ENCODE peak calls at places on chromosomes 6 and 20, in six cellular contexts. W is SK-MEL-5, E is NCI-H2029, K is osteocyte, C is NCI-H460, T is mucosa of gallbladder. B is an unnamed sample.
A peak's percentile ranks its signal among the peaks of the same experiment; 100 is the strongest.

GRCh38 chr20:40493071-40493470 is 196.0 kb downstream of the MAFB start:
- DNase-seq in C (no peak), T (peak; percentile 39), W (no peak), K (no peak), E (no peak), B (no peak)

GRCh38 chr6:170088349-170088951 is 202.4 kb downstream of the DLL1 start:
- DNase-seq in C (no peak), K (peak; percentile 84), E (no peak), W (no peak), T (no peak), B (no peak)

GRCh38 chr6:7866531-7866930 is 44.1 kb downstream of the TXNDC5 start:
- DNase-seq in W (no peak), T (no peak), K (no peak), E (no peak), C (no peak), B (no peak)

GRCh38 chr6:10719386-10720228 is 3.3 kb upstream of the TMEM14C start:
- DNase-seq in C (no peak), K (no peak), T (no peak), W (peak; percentile 49), E (peak; percentile 11), B (no peak)

GRCh38 chr20:43755851-43756250 is 29.0 kb upstream of the GTSF1L start:
- DNase-seq in C (no peak), K (no peak), E (no peak), W (no peak), T (no peak), B (no peak)

GRCh38 chr20:50270569-50270968 is 79.9 kb downstream of the CEBPB start:
- DNase-seq in C (no peak), T (no peak), E (no peak), K (no peak), W (no peak), B (no peak)

GRCh38 chr6:84074988-84075781 is 41.6 kb downstream of the MRAP2 start:
- DNase-seq in T (no peak), C (no peak), W (peak; percentile 6), E (no peak), K (no peak), B (peak; percentile 91)

GRCh38 chr6:83815631-83816030 is 37.5 kb upstream of the RIPPLY2 start:
- DNase-seq in E (no peak), K (no peak), C (peak; percentile 53), T (no peak), W (no peak), B (peak; percentile 34)

GRCh38 chr6:89161326-89162046 is 15.6 kb downstream of the PM20D2 start:
- DNase-seq in K (no peak), E (no peak), T (no peak), C (no peak), W (no peak), B (no peak)

GRCh38 chr20:10659651-10660601 is 13.9 kb downstream of the JAG1 start:
- DNase-seq in W (no peak), C (no peak), T (no peak), E (no peak), K (no peak), B (no peak)

GRCh38 chr20:35421322-35421721 is 9.5 kb upstream of the UQCC1 start:
- DNase-seq in K (no peak), E (no peak), T (no peak), C (no peak), W (no peak), B (no peak)

GRCh38 chr20:36153754-36154695 is 515 bp upstream of the EPB41L1 start:
- DNase-seq in K (peak; percentile 90), W (peak; percentile 73), E (peak; percentile 76), C (peak; percentile 65), T (peak; percentile 84), B (no peak)

GRCh38 chr20:2151805-2152727 is 50.4 kb downstream of the STK35 start:
- DNase-seq in T (peak; percentile 66), C (no peak), K (no peak), W (no peak), E (no peak), B (no peak)

GRCh38 chr6:90168693-90169131 is 127.9 kb downstream of the BACH2 start:
- DNase-seq in E (no peak), K (no peak), C (no peak), T (no peak), W (no peak), B (no peak)

GRCh38 chr6:16752206-16752867 is 8.9 kb downstream of the ATXN1 start:
- DNase-seq in K (no peak), C (no peak), W (peak; percentile 83), E (no peak), T (no peak), B (no peak)